ENCODE peak calls at places on chromosomes 16 and 17, in six cellular contexts. B, H, N, O, X and Z are unnamed samples.

GRCh38 chr17:69501591-69502468 is 87.3 kb downstream of the MAP2K6 start:
- DNase-seq in B (no peak), H (peak; percentile 68), N (peak; percentile 99), O (peak; percentile 61), X (no peak), Z (no peak)

GRCh38 chr17:16377804-16378400 is 3.0 kb upstream of the UBB start:
- DNase-seq in B (peak; percentile 59), H (peak; percentile 91), N (peak; percentile 75), O (no peak), X (no peak), Z (no peak)

GRCh38 chr16:88058136-88058535 is 106.9 kb downstream of the BANP start:
- DNase-seq in B (no peak), H (no peak), N (no peak), O (no peak), X (no peak), Z (no peak)

GRCh38 chr17:81396722-81397313 is 1.6 kb downstream of the BAHCC1 start:
- DNase-seq in B (peak; percentile 50), H (peak; percentile 66), N (peak; percentile 53), O (no peak), X (peak; percentile 85), Z (no peak)

GRCh38 chr17:21058098-21058893 is 15.5 kb upstream of the USP22 start:
- DNase-seq in B (no peak), H (peak; percentile 80), N (peak; percentile 13), O (peak; percentile 38), X (no peak), Z (no peak)

GRCh38 chr17:48486557-48486956 is 44.3 kb downstream of the HOXB1 start:
- DNase-seq in B (no peak), H (peak; percentile 97), N (peak; percentile 97), O (no peak), X (no peak), Z (no peak)

GRCh38 chr16:87828071-87828971 is 41.0 kb downstream of the SLC7A5 start:
- DNase-seq in B (no peak), H (no peak), N (no peak), O (peak; percentile 80), X (no peak), Z (no peak)

GRCh38 chr16:84044108-84044488 is 1.5 kb upstream of the SLC38A8 start:
- DNase-seq in B (no peak), H (peak; percentile 62), N (peak; percentile 29), O (peak; percentile 14), X (no peak), Z (no peak)

GRCh38 chr16:2239231-2239675 is 3.0 kb downstream of the DNASE1L2 start:
- DNase-seq in B (no peak), H (peak; percentile 32), N (no peak), O (no peak), X (no peak), Z (no peak)

GRCh38 chr16:69787883-69788282 is 25.8 kb downstream of the WWP2 start:
- DNase-seq in B (no peak), H (no peak), N (no peak), O (no peak), X (no peak), Z (no peak)

GRCh38 chr16:89167425-89167941 is 4.1 kb upstream of the CDH15 start:
- DNase-seq in B (peak; percentile 63), H (peak; percentile 81), N (peak; percentile 78), O (peak; percentile 85), X (peak; percentile 99), Z (peak; percentile 34)

GRCh38 chr17:7820231-7820630 is 13.8 kb upstream of the KDM6B start:
- DNase-seq in B (no peak), H (no peak), N (no peak), O (no peak), X (no peak), Z (no peak)

GRCh38 chr17:7823581-7824001 is 10.4 kb upstream of the KDM6B start:
- DNase-seq in B (no peak), H (no peak), N (no peak), O (no peak), X (no peak), Z (no peak)

GRCh38 chr17:7822126-7822525 is 11.9 kb upstream of the KDM6B start:
- DNase-seq in B (no peak), H (no peak), N (no peak), O (no peak), X (no peak), Z (no peak)

GRCh38 chr17:7825206-7825980 is 8.6 kb upstream of the KDM6B start:
- DNase-seq in B (no peak), H (peak; percentile 64), N (no peak), O (no peak), X (no peak), Z (no peak)

DNA sequence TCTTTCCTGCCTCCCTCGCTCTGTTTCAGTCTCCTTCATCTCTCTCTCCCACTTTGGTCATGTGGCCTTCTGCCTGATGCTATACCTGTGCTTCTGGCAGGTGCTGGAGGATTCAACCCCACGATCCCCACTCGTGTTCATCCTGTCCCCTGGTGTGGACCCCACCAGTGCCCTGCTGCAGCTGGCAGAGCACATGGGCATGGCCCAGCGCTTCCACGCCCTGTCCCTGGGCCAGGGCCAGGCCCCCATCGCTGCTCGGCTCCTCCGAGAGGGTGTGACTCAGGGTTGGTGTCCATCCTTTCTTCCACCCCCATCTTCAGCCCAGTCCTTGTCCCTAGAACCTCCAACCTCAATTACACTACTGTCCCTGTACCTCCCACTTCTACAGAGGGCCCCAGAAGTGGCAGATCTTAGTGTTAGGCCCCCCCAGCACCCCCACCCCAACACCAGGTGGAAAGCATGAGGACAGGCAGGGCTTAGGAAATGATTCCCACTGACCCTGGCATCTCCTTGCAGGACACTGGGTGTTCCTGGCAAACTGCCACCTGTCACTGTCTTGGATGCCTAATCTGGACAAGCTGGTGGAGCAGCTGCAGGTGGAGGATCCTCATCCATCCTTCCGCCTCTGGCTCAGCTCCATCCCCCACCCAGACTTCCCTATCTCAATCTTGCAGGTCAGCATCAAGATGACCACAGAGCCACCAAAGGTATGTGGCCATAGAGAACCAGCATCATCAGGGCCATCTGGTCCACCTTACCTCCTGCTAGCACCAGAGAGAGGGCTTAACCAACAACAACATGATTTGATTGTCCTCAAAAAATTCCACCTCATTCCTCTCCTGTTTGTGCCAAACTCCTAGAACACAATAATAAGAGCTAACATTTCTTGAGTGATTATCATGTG is 9.7 kb upstream of the KDM6B start:
- DNase-seq in B (no peak), H (no peak), N (no peak), O (no peak), X (no peak), Z (no peak)
- H3K4me3 ChIP-seq in B (no peak overlapping the region), H (no peak overlapping the region), N (no peak overlapping the region), O (no peak overlapping the region), X (no peak overlapping the region), Z (no peak overlapping the region)

GRCh38 chr17:78471635-78472034 is 93.2 kb downstream of the PGS1 start:
- DNase-seq in B (no peak), H (no peak), N (no peak), O (no peak), X (no peak), Z (no peak)
- H3K4me2 ChIP-seq in B (no peak overlapping the region), H (no peak overlapping the region), N (no peak overlapping the region), O (no peak overlapping the region), X (no peak overlapping the region), Z (no peak overlapping the region)

GRCh38 chr16:12089492-12090161 is 113.1 kb downstream of the SNX29 start:
- DNase-seq in B (no peak), H (peak; percentile 89), N (peak; percentile 50), O (peak; percentile 63), X (peak; percentile 66), Z (no peak)
- H2AFZ ChIP-seq in B (no peak overlapping the region), H (peak overlapping the region; percentile 73), N (no peak overlapping the region), O (no peak overlapping the region), X (no peak overlapping the region), Z (no peak overlapping the region)

GRCh38 chr16:80932725-80933124 is 74.0 kb downstream of the CMC2 start:
- DNase-seq in B (peak; percentile 55), H (peak; percentile 84), N (peak; percentile 64), O (no peak), X (no peak), Z (no peak)
- H3K4me3 ChIP-seq in B (peak overlapping the region; percentile 40), H (peak overlapping the region; percentile 73), N (peak overlapping the region; percentile 53), O (no peak overlapping the region), X (peak overlapping the region; percentile 34), Z (no peak overlapping the region)

GRCh38 chr17:82611140-82612058 is 36.8 kb downstream of the WDR45B start:
- DNase-seq in B (no peak), H (no peak), N (peak; percentile 57), O (peak; percentile 32), X (no peak), Z (no peak)
- H3K4me2 ChIP-seq in B (no peak overlapping the region), H (no peak overlapping the region), N (no peak overlapping the region), O (no peak overlapping the region), X (no peak overlapping the region), Z (no peak overlapping the region)

GRCh38 chr16:54511181-54511731 is 224.7 kb upstream of the IRX3 start:
- DNase-seq in B (no peak), H (peak; percentile 69), N (peak; percentile 82), O (no peak), X (no peak), Z (no peak)
- H2AFZ ChIP-seq in B (no peak overlapping the region), H (no peak overlapping the region), N (no peak overlapping the region), O (no peak overlapping the region), X (no peak overlapping the region), Z (no peak overlapping the region)